ENCODE peak calls at places on chromosomes 13 and 19, in four cellular contexts. C is neural progenitor cell, Q is psoas muscle, Z is thoracic aorta. S is an unnamed sample. For H3K4me1, the result is how much of the 10 kb centered on the place peaks cover.

GRCh38 chr13:36046672-36047071 is 84.5 kb downstream of the DCLK1 start:
- DNase-seq in C (no peak), Z (no peak), Q (no peak), S (no peak)

GRCh38 chr13:76884167-76884566 is 2.0 kb downstream of the KCTD12 start:
- DNase-seq in Z (no peak), Q (peak), C (peak), S (peak)

GRCh38 chr19:3518231-3518630 is 12.1 kb downstream of the FZR1 start:
- DNase-seq in C (no peak), Z (no peak), Q (no peak), S (no peak)

GRCh38 chr13:48492123-48493075 is 40.5 kb downstream of the RCBTB2 start:
- DNase-seq in Q (peak), C (no peak), Z (no peak), S (peak)

GRCh38 chr13:78608254-78608704 is 4.9 kb upstream of the POU4F1 start:
- DNase-seq in Q (no peak), C (peak), Z (no peak), S (no peak)

GRCh38 chr13:43376596-43376995 is 353.2 kb downstream of the DNAJC15 start:
- DNase-seq in Q (no peak), C (no peak), Z (no peak), S (no peak)

GRCh38 chr13:44212633-44213387 is 160.8 kb upstream of the SERP2 start:
- DNase-seq in Q (peak), C (no peak), Z (no peak), S (peak)

GRCh38 chr13:31433201-31433600 is 233.4 kb downstream of the B3GLCT start:
- DNase-seq in Q (no peak), Z (no peak), C (no peak), S (no peak)

GRCh38 chr19:52664461-52664860 is 26.3 kb upstream of the ZNF83 start:
- DNase-seq in C (peak), Q (no peak), Z (no peak), S (no peak)

GRCh38 chr13:24272452-24273161 is 36.8 kb upstream of the C1QTNF9 start:
- DNase-seq in C (no peak), Z (no peak), Q (peak), S (peak)

GRCh38 chr19:48798937-48799336 is 11.9 kb downstream of the BCAT2 start:
- DNase-seq in C (peak), Q (no peak), Z (no peak), S (peak)

GRCh38 chr13:94256671-94257070 is 222.8 kb downstream of the DCT start:
- DNase-seq in C (no peak), Q (no peak), Z (no peak), S (no peak)

GRCh38 chr13:52387721-52388120 is 18.3 kb downstream of the THSD1 start:
- DNase-seq in Q (no peak), Z (no peak), C (no peak), S (no peak)

GRCh38 chr13:65553328-65553727 is 1676.8 kb downstream of the PCDH9 start:
- DNase-seq in C (peak), Q (no peak), Z (no peak), S (peak)

GRCh38 chr19:15452111-15453047 is 2.6 kb upstream of the WIZ start:
- DNase-seq in Z (peak), C (peak), Q (peak), S (peak)

GRCh38 chr13:22081430-22081829 is 410.6 kb downstream of the FGF9 start:
- DNase-seq in Q (no peak), Z (no peak), C (no peak), S (no peak)

GRCh38 chr13:25253702-25254101 is 33.6 kb downstream of the MTMR6 start:
- DNase-seq in Z (no peak), Q (no peak), C (no peak), S (no peak)

GRCh38 chr13:46343279-46343949 is 43.6 kb downstream of the RUBCNL start:
- DNase-seq in Q (no peak), Z (no peak), C (no peak), S (no peak)

GRCh38 chr13:50357586-50358118 is 342.4 kb downstream of the KCNRG start:
- DNase-seq in C (no peak), Q (no peak), Z (no peak), S (peak)

GRCh38 chr13:45119469-45119989 is 781 bp upstream of the GTF2F2 start:
- DNase-seq in Z (no peak), C (peak), Q (no peak), S (no peak)

DNA sequence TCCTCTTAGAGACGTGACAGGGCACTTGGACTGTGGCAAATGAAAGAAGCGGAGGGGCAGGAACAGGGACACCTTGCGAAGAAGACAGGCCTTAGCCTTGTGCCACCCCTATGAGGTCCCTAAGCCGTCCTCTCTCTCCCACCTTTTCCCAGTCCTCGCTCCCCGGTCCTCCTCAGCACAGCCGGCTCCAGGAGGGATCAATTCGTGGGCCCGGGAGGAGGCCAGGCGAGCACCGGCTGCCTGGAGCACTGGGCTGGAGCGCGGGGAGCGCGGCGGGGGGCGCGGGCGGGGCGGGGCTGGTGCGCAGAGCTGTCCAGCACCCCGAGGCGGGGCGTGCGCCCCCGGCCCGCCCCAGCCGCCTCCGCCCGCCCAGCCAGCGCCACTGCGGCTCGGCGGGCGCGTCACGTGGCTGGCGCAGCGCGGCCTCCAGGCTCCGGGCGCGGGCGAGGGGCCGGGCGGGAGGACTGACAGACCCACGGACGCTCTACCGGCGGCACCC is at the start of gene LRP3:
- DNase-seq in Q (peak), C (peak), Z (no peak), S (peak)
- H3K4me3 ChIP-seq in Q (peak), C (peak), Z (peak), S (peak)

DNA sequence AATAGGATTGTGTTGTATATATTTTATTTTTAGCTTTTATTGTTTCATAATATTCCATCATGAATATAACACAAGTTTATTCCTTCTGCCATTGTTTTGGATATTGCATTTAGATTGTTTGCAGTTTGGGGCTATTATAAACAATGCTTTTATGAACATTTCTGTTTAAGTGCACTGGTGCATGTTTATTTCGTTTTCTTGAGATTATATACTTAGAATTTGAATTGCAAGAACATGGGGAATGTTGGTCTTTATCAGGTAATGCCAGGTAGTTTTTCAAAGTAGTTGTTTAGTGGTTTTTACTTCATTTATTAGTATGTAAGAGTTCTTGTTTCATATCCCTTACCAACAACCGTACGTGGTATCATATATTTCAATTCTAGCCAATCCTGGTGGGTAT is 4.3 kb downstream of the LSM14A start:
- DNase-seq in Q (no peak), C (no peak), Z (no peak), S (no peak)
- H3K4me1 ChIP-seq in Q (half or more), C (under half), Z (half or more), S (under half)

DNA sequence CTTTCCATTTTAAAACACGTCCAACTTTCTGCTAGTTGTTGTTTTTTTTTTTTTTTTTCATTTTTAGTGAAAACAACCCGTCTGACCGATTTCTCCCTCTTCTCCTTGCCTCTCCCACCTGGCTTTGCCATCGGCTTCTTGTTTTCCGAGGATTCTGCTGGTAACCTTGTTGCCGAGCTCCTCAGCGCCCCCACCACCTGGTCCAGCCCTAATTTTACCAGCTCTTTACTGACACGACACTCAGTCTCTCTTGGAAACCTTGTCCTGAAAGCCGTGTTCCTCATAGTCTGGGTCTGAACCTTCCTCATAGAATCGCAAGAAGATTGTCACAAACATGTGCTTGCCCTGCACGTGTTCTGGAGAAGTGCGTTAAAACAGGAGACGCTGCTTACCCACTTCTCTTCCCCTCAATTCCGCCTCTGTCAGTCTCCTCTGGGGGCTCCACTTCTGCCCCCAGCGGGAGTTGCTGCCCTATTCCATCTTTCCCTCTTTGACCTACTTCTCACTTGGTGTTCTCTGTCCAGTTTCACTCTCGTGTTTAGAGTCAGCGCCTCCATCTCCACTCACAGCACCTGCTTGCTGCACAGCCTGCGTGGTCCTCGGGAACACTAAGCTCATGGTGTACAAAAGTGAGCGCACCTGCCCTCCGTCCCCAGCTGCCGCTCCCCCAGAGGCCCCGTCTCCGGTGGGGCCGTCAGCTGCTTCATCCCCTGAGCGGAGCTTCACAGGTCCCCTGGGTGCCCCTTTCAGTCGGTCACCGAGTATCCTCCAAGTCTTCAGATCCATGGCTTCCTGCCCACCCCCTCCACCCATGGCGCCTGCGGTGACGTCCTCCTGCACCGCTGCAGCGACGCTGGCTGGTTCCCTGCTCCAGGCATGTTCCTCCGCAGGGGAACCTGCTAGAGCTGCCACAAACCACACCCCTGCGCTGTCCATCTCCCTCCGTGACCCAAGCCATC is 65.1 kb downstream of the TM9SF2 start:
- DNase-seq in Q (no peak), C (no peak), Z (no peak), S (peak)
- H3K4me3 ChIP-seq in Q (no peak), C (no peak), Z (peak), S (no peak)

GRCh38 chr19:30338878-30339623 is 33.1 kb upstream of the ZNF536 start:
- DNase-seq in Z (no peak), C (no peak), Q (no peak), S (no peak)
- H3K4me1 ChIP-seq in Z (under half), C (under half), Q (under half), S (under half)

DNA sequence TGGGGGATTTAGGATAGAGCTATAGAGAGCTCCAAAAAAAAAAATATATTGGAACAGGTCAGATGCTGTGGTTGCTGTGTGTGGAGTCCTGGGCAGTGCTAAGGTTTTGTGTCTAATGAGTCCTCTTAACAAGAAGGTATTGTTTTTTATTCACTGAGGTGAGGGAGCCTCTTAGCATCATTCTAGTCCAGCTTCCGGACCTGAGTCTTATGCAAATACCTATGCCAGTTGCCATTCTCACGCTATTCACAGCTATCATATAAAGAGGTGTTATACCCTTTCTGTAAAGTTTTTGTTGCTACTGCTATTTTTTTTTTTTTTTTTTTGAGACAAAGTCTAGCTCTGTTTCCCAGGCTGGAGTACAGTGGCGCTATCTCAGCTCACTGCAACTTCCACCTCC is 1.4 kb downstream of the NLRP2 start:
- DNase-seq in Q (no peak), C (no peak), Z (no peak), S (no peak)
- H3K4me3 ChIP-seq in Q (no peak), C (peak), Z (no peak), S (no peak)

GRCh38 chr13:33175991-33176390 is 109.6 kb downstream of the STARD13 start:
- DNase-seq in Z (no peak), C (no peak), Q (no peak), S (no peak)
- H3K4me1 ChIP-seq in Z (under half), C (under half), Q (under half), S (under half)

GRCh38 chr13:113742000-113742441 is 17.0 kb upstream of the TMEM255B start:
- DNase-seq in Z (no peak), C (peak), Q (peak), S (no peak)
- H3K4me3 ChIP-seq in Z (no peak), C (no peak), Q (no peak), S (no peak)

DNA sequence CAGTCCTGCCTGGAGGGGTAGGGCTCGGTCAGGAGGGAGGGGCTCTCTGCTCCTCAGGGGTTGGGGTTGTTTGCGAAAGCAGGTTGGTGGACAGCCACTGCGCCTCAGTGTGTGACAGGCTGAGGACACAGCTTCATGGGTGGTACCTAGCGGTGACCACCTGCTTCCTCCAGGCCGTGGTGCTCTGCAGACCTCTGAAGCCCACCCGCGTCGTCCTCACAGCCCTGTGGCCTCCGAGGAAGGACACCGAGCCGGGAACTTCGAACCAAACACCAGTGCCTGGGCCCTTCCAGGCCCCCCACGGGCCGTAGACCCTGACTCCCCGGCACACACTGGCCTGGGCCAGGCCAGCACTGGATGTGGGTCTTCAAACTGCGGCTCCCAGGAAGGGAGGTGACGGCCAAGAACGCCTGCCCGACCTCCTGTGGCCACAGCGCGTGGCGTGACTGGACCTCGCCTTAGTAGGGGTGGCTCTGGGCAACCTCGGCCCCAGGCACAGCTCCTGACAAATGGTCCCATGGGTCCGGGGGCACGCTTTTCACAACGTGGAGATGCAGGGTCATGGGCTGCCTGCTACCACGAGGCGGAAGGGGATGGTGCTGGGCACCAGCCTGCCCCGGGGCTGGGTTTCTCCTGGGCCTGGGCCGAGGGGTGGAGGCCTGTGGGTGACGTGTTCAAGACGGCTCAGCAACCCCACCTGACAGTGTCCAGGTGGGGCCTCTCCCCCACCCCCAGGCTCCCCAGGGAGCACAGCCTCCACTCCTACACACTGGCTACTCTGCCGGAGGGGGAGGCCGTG is 173.2 kb downstream of the KDM4B start:
- DNase-seq in Z (no peak), C (no peak), Q (peak), S (peak)
- H3K4me1 ChIP-seq in Z (under half), C (under half), Q (under half), S (under half)

S was measured in right cardiac atrium.